ENCODE peak calls at places on chromosomes 3 and 15, in eight cellular contexts. T is IMR-90, Z is right atrium auricular region, J is endothelial cell, F is A549, W is cardiac muscle cell, H is H1, P is AG04450. N is an unnamed sample.

GRCh38 chr15:95371664-95372063 is 958.8 kb upstream of the NR2F2 start:
- DNase-seq in T (peak), Z (no peak), J (no peak), F (no peak), W (no peak), H (no peak), P (no peak), N (no peak)

GRCh38 chr3:4820296-4821121 is 158.7 kb upstream of the BHLHE40 start:
- DNase-seq in T (no peak), Z (no peak), J (no peak), F (no peak), W (no peak), H (no peak), P (no peak), N (no peak)

GRCh38 chr15:70617076-70617910 is 146.1 kb downstream of the UACA start:
- DNase-seq in T (no peak), Z (no peak), J (no peak), F (no peak), W (peak), H (no peak), P (no peak), N (no peak)

GRCh38 chr3:197880361-197881339 is 69.3 kb upstream of the RPL35A start:
- DNase-seq in T (no peak), Z (no peak), J (no peak), F (no peak), W (no peak), H (no peak), P (no peak), N (no peak)

GRCh38 chr3:121431717-121432517 is 113.9 kb downstream of the POLQ start:
- DNase-seq in T (peak), Z (no peak), J (no peak), F (no peak), W (no peak), H (no peak), P (peak), N (peak)

GRCh38 chr3:14818804-14819500 is at the start of gene FGD5:
- DNase-seq in T (no peak), Z (no peak), J (no peak), F (no peak), W (no peak), H (no peak), P (no peak), N (no peak)

GRCh38 chr3:10568549-10568948 is 63.2 kb upstream of the ATP2B2 start:
- DNase-seq in T (no peak), Z (no peak), J (no peak), F (no peak), W (no peak), H (no peak), P (no peak), N (no peak)

GRCh38 chr15:29969587-29970401 is 113.0 kb upstream of the GOLGA8J start:
- DNase-seq in T (no peak), Z (no peak), J (no peak), F (no peak), W (no peak), H (no peak), P (no peak), N (no peak)

GRCh38 chr3:53624467-53624866 is 130.1 kb downstream of the CACNA1D start:
- DNase-seq in T (no peak), Z (no peak), J (no peak), F (no peak), W (no peak), H (no peak), P (no peak), N (no peak)

GRCh38 chr3:139121513-139122220 is 77.0 kb upstream of the PRR23C start:
- DNase-seq in T (peak), Z (peak), J (no peak), F (no peak), W (no peak), H (no peak), P (no peak), N (no peak)

GRCh38 chr3:31196881-31197364 is 302.5 kb upstream of the GADL1 start:
- DNase-seq in T (peak), Z (peak), J (no peak), F (no peak), W (peak), H (no peak), P (no peak), N (no peak)

GRCh38 chr15:45276851-45277250 is 24.8 kb downstream of the SLC28A2 start:
- DNase-seq in T (peak), Z (no peak), J (no peak), F (peak), W (peak), H (no peak), P (no peak), N (no peak)

GRCh38 chr3:147422226-147422933 is 13.2 kb downstream of the ZIC1 start:
- DNase-seq in T (no peak), Z (no peak), J (no peak), F (no peak), W (no peak), H (no peak), P (no peak), N (peak)

GRCh38 chr3:194296448-194296831 is 54.7 kb downstream of the CPN2 start:
- DNase-seq in T (peak), Z (no peak), J (no peak), F (peak), W (peak), H (no peak), P (no peak), N (no peak)

GRCh38 chr3:129018271-129018670 is 17.2 kb downstream of the EFCC1 start:
- DNase-seq in T (no peak), Z (no peak), J (no peak), F (no peak), W (no peak), H (no peak), P (no peak), N (no peak)

GRCh38 chr3:31777092-31777491 is 204.0 kb downstream of the OSBPL10 start:
- DNase-seq in T (peak), Z (no peak), J (no peak), F (no peak), W (no peak), H (no peak), P (no peak), N (no peak)

GRCh38 chr3:169662215-169663070 is 1.1 kb downstream of the MECOM start:
- DNase-seq in T (peak), Z (no peak), J (peak), F (peak), W (peak), H (peak), P (no peak), N (peak)

GRCh38 chr15:70466895-70467529 is 296.3 kb downstream of the UACA start:
- DNase-seq in T (peak), Z (no peak), J (peak), F (peak), W (peak), H (peak), P (peak), N (peak)

GRCh38 chr3:130263708-130264107 is 81.8 kb upstream of the COL6A5 start:
- DNase-seq in T (no peak), Z (no peak), J (no peak), F (no peak), W (no peak), H (no peak), P (no peak), N (no peak)

GRCh38 chr3:152879130-152879789 is 44.3 kb downstream of the P2RY1 start:
- DNase-seq in T (no peak), Z (no peak), J (no peak), F (no peak), W (no peak), H (no peak), P (no peak), N (no peak)

GRCh38 chr3:66642484-66642883 is 141.7 kb upstream of the LRIG1 start:
- DNase-seq in T (no peak), Z (no peak), J (no peak), F (no peak), W (no peak), H (no peak), P (no peak), N (no peak)

GRCh38 chr15:49079340-49080039 is 33.2 kb upstream of the SECISBP2L start:
- DNase-seq in T (no peak), Z (no peak), J (no peak), F (no peak), W (no peak), H (peak), P (no peak), N (no peak)

GRCh38 chr3:131222599-131222998 is 159.0 kb upstream of the NUDT16 start:
- DNase-seq in T (no peak), Z (no peak), J (no peak), F (no peak), W (no peak), H (no peak), P (no peak), N (no peak)

GRCh38 chr3:195025056-195025880 is 245.7 kb downstream of the XXYLT1 start:
- DNase-seq in T (no peak), Z (no peak), J (no peak), F (no peak), W (no peak), H (no peak), P (no peak), N (no peak)

GRCh38 chr3:167166594-167167253 is 213.4 kb downstream of the ZBBX start:
- DNase-seq in T (no peak), Z (no peak), J (no peak), F (no peak), W (peak), H (no peak), P (no peak), N (no peak)

GRCh38 chr15:66965201-66965900 is 100.1 kb upstream of the SMAD3 start:
- DNase-seq in T (no peak), Z (no peak), J (no peak), F (no peak), W (no peak), H (no peak), P (no peak), N (no peak)

GRCh38 chr15:31090741-31091140 is 10.8 kb downstream of the TRPM1 start:
- DNase-seq in T (no peak), Z (no peak), J (no peak), F (no peak), W (no peak), H (no peak), P (no peak), N (no peak)

GRCh38 chr15:31501074-31501473 is 174.4 kb downstream of the KLF13 start:
- DNase-seq in T (no peak), Z (no peak), J (no peak), F (no peak), W (no peak), H (peak), P (no peak), N (no peak)

GRCh38 chr15:23645379-23646164 is 2.1 kb downstream of the MAGEL2 start:
- DNase-seq in T (no peak), Z (no peak), J (peak), F (no peak), W (peak), H (peak), P (no peak), N (no peak)

GRCh38 chr3:185532881-185533280 is 19.5 kb downstream of the LIPH start:
- DNase-seq in T (no peak), Z (no peak), J (no peak), F (no peak), W (no peak), H (no peak), P (no peak), N (no peak)

GRCh38 chr3:104939196-104939595 is 427.5 kb upstream of the ALCAM start:
- DNase-seq in T (peak), Z (no peak), J (no peak), F (no peak), W (no peak), H (no peak), P (no peak), N (no peak)
- TF ChIP-seq CTCF in T (peak), Z (no peak), J (no peak), F (no peak), W (peak), H (no peak), P (no peak), N (no peak)

GRCh38 chr3:97804471-97804870 is 17.3 kb upstream of the CRYBG3 start:
- DNase-seq in T (peak), Z (no peak), J (no peak), F (no peak), W (no peak), H (no peak), P (no peak), N (no peak)
- TF ChIP-seq CTCF in T (no peak), Z (no peak), J (no peak), F (no peak), W (no peak), H (no peak), P (no peak), N (no peak)

GRCh38 chr3:182709306-182709705 is 84.0 kb upstream of the ATP11B start:
- DNase-seq in T (no peak), Z (no peak), J (no peak), F (no peak), W (no peak), H (no peak), P (no peak), N (no peak)

GRCh38 chr3:182708810-182709209 is 84.5 kb upstream of the ATP11B start:
- DNase-seq in T (no peak), Z (no peak), J (no peak), F (no peak), W (no peak), H (no peak), P (no peak), N (no peak)

GRCh38 chr3:182711261-182711683 is 82.0 kb upstream of the ATP11B start:
- DNase-seq in T (no peak), Z (no peak), J (no peak), F (no peak), W (no peak), H (no peak), P (no peak), N (no peak)

GRCh38 chr3:182711853-182712252 is 81.5 kb upstream of the ATP11B start:
- DNase-seq in T (no peak), Z (no peak), J (no peak), F (no peak), W (no peak), H (no peak), P (no peak), N (no peak)

DNA sequence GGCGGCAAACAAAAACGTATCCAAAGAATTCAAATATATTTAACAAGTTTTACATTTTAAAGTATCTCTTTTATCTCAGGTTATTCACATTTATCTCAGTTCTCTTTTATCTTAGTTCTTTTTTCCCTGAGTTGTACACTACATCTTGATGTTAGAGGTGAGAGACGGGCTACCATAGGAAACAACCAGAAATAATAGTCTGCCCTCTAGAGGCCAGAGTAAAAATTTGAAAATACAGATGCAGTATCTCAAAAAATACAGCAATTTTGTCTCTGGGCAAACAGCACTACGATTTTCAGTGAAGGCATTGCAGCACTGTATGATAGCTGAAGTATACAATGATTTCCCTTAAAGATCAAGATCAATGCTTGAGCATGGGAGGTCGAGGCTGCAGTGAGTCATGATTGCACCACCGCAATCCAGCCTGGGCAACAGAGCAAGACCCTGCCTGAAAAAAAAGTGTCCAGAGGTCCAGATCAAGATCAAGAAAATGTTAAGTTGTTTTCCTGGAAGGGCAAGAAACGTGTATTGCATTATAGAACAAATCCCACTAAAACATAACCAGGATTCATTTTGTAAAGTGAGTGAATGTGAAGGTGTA is 82.6 kb upstream of the ATP11B start:
- DNase-seq in T (peak), Z (no peak), J (no peak), F (peak), W (peak), H (no peak), P (no peak), N (peak)
- TF ChIP-seq CTCF in T (peak), Z (peak), J (peak), F (peak), W (peak), H (peak), P (peak), N (peak)

GRCh38 chr3:98990657-98991056 is 89.2 kb upstream of the DCBLD2 start:
- DNase-seq in T (no peak), Z (no peak), J (no peak), F (no peak), W (no peak), H (no peak), P (no peak), N (no peak)

GRCh38 chr3:98991393-98991792 is 89.9 kb upstream of the DCBLD2 start:
- DNase-seq in T (no peak), Z (no peak), J (no peak), F (no peak), W (no peak), H (no peak), P (no peak), N (no peak)

GRCh38 chr3:98999675-99000074 is 98.2 kb upstream of the DCBLD2 start:
- DNase-seq in T (no peak), Z (no peak), J (no peak), F (no peak), W (no peak), H (no peak), P (no peak), N (no peak)

DNA sequence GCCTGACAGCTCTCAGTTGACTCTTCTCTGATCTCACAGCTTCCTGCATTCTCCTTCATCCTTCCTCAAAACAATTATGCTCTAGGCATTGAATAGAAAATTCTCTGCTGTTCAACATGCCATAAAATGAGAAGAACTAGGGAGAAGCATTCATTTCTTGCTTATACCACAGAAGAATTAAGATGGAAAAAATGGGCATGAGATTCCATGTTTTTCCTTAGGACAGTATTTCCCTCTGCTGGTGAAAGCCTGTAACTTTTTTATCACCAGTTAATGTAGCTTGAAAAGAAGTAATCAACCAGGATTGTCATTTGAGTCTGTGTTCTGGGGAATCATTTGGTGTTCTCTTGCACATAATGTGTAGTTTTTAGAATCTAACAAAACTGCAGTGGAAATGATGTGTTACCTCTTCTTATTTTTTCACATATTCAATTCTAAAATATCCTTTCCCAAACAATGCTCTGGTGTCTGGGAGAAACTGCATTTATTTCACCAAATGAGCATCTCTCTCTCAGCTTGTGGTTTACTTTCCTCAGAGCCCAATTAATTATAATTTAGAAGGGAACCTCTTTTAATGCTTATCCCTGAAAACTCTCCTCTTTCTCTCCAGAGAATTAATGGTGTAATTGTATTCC is 92.8 kb upstream of the DCBLD2 start:
- DNase-seq in T (peak), Z (no peak), J (no peak), F (no peak), W (peak), H (no peak), P (peak), N (no peak)
- TF ChIP-seq CTCF in T (peak), Z (peak), J (peak), F (peak), W (peak), H (peak), P (peak), N (no peak)

DNA sequence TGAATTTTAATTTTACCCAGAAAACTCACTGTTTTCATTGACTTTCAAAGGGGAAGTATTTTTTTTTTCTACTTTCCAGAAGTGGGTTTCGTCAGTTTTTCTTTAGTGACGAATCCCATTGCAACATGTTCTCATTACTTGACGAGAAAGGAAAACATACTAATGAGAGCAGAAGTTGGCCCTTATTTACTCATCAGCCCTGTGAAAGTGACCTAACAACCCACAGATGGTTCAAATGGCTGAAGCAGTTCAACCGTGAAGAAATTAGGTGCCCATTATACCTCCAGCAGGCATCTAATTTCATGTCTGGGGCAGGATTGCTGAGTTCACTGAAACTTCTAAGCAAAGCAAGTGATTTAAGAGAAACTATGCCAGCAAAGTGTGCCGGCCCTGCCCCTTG is 9.0 kb downstream of the AQP9 start:
- DNase-seq in T (no peak), Z (no peak), J (no peak), F (no peak), W (no peak), H (no peak), P (no peak), N (no peak)
- TF ChIP-seq CTCF in T (no peak), Z (no peak), J (no peak), F (no peak), W (no peak), H (no peak), P (no peak), N (no peak)

GRCh38 chr15:81288040-81288439 is 35.9 kb downstream of the STARD5 start:
- DNase-seq in T (no peak), Z (no peak), J (no peak), F (no peak), W (no peak), H (no peak), P (no peak), N (no peak)

GRCh38 chr15:81285461-81285860 is 38.5 kb downstream of the STARD5 start:
- DNase-seq in T (no peak), Z (no peak), J (no peak), F (no peak), W (no peak), H (no peak), P (no peak), N (no peak)

GRCh38 chr15:81289910-81290309 is 34.0 kb downstream of the STARD5 start:
- DNase-seq in T (peak), Z (no peak), J (no peak), F (no peak), W (no peak), H (no peak), P (no peak), N (no peak)

GRCh38 chr15:81291916-81292424 is 32.0 kb downstream of the STARD5 start:
- DNase-seq in T (no peak), Z (no peak), J (no peak), F (no peak), W (no peak), H (no peak), P (no peak), N (no peak)

DNA sequence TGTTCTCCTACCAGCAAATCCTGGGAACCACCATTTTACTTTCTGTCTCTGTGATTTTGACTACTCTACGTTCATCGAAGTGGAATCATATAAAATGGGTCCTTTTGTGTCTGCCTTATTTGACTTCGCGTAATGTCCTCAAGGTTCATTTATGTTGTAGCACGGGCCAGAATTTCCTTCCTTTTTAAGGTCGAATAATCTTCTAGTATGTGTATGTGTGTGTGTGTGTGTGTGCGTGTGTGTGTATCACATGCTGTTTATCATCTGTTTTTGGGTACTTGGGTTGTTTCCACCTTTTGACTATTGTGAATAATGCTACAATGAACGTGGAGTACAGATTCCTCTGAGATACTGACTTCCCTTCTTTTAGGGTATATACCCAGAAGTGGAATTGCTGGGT is 35.3 kb downstream of the STARD5 start:
- DNase-seq in T (no peak), Z (no peak), J (no peak), F (no peak), W (no peak), H (no peak), P (no peak), N (no peak)
- TF ChIP-seq CTCF in T (no peak), Z (no peak), J (no peak), F (no peak), W (no peak), H (no peak), P (no peak), N (no peak)

GRCh38 chr3:22172964-22173363 is 422.0 kb upstream of the ZNF385D start:
- DNase-seq in T (no peak), Z (no peak), J (no peak), F (no peak), W (no peak), H (no peak), P (no peak), N (no peak)

GRCh38 chr3:22170370-22170769 is 419.4 kb upstream of the ZNF385D start:
- DNase-seq in T (no peak), Z (no peak), J (no peak), F (no peak), W (no peak), H (no peak), P (no peak), N (no peak)

GRCh38 chr3:22176911-22177310 is 425.9 kb upstream of the ZNF385D start:
- DNase-seq in T (no peak), Z (no peak), J (no peak), F (no peak), W (no peak), H (no peak), P (no peak), N (no peak)

GRCh38 chr3:22175899-22176298 is 424.9 kb upstream of the ZNF385D start:
- DNase-seq in T (no peak), Z (no peak), J (no peak), F (no peak), W (no peak), H (no peak), P (no peak), N (no peak)
- TF ChIP-seq CTCF in T (no peak), Z (no peak), J (no peak), F (no peak), W (peak), H (no peak), P (no peak), N (no peak)